ENCODE peak calls at places on chromosomes 11 and 22, in eight cellular contexts. One of them, this sample, is unnamed.

GRCh38 chr11:113305440-113306336 is 8.7 kb upstream of the TTC12 start:
- DNase-seq in thyroid gland: peak
- DNase-seq in left lung: peak
- DNase-seq in hepatocyte: peak
- DNase-seq in HCT116: peak
- DNase-seq in right lobe of liver: peak
- DNase-seq in PC-3: peak
- DNase-seq in RWPE2: no peak
- DNase-seq in this sample: peak

GRCh38 chr22:28741200-28741757 is 341 bp downstream of the CHEK2 start:
- DNase-seq in thyroid gland: no peak
- DNase-seq in left lung: no peak
- DNase-seq in hepatocyte: no peak
- DNase-seq in HCT116: no peak
- DNase-seq in right lobe of liver: no peak
- DNase-seq in PC-3: no peak
- DNase-seq in RWPE2: no peak
- DNase-seq in this sample: no peak

GRCh38 chr11:61082161-61082870 is 20.0 kb upstream of the CD5 start:
- DNase-seq in thyroid gland: no peak
- DNase-seq in left lung: no peak
- DNase-seq in hepatocyte: no peak
- DNase-seq in HCT116: no peak
- DNase-seq in right lobe of liver: no peak
- DNase-seq in PC-3: no peak
- DNase-seq in RWPE2: no peak
- DNase-seq in this sample: no peak

GRCh38 chr11:32893947-32894827 is 1.6 kb downstream of the QSER1 start:
- DNase-seq in thyroid gland: peak
- DNase-seq in left lung: no peak
- DNase-seq in hepatocyte: peak
- DNase-seq in HCT116: peak
- DNase-seq in right lobe of liver: no peak
- DNase-seq in PC-3: peak
- DNase-seq in RWPE2: no peak
- DNase-seq in this sample: peak

GRCh38 chr22:48795664-48796063 is 1032.0 kb downstream of the BRD1 start:
- DNase-seq in thyroid gland: no peak
- DNase-seq in left lung: no peak
- DNase-seq in hepatocyte: no peak
- DNase-seq in HCT116: no peak
- DNase-seq in right lobe of liver: no peak
- DNase-seq in PC-3: no peak
- DNase-seq in RWPE2: no peak
- DNase-seq in this sample: no peak

GRCh38 chr22:50031189-50032091 is 18.9 kb upstream of the IL17REL start:
- DNase-seq in thyroid gland: no peak
- DNase-seq in left lung: no peak
- DNase-seq in hepatocyte: peak
- DNase-seq in HCT116: no peak
- DNase-seq in right lobe of liver: peak
- DNase-seq in PC-3: no peak
- DNase-seq in RWPE2: no peak
- DNase-seq in this sample: no peak

GRCh38 chr22:19713650-19714319 is 518 bp upstream of the SEPTIN5 start:
- DNase-seq in thyroid gland: peak
- DNase-seq in left lung: no peak
- DNase-seq in hepatocyte: peak
- DNase-seq in HCT116: no peak
- DNase-seq in right lobe of liver: no peak
- DNase-seq in PC-3: no peak
- DNase-seq in RWPE2: no peak
- DNase-seq in this sample: no peak

GRCh38 chr22:19126874-19127273 is 4.2 kb upstream of the TSSK2 start:
- DNase-seq in thyroid gland: no peak
- DNase-seq in left lung: no peak
- DNase-seq in hepatocyte: no peak
- DNase-seq in HCT116: no peak
- DNase-seq in right lobe of liver: no peak
- DNase-seq in PC-3: no peak
- DNase-seq in RWPE2: no peak
- DNase-seq in this sample: no peak

GRCh38 chr11:44319552-44320288 is 9.8 kb upstream of the ALX4 start:
- DNase-seq in thyroid gland: no peak
- DNase-seq in left lung: no peak
- DNase-seq in hepatocyte: no peak
- DNase-seq in HCT116: no peak
- DNase-seq in right lobe of liver: no peak
- DNase-seq in PC-3: no peak
- DNase-seq in RWPE2: no peak
- DNase-seq in this sample: no peak

GRCh38 chr11:60872124-60872951 is 5.0 kb downstream of the ZP1 start:
- DNase-seq in thyroid gland: no peak
- DNase-seq in left lung: no peak
- DNase-seq in hepatocyte: no peak
- DNase-seq in HCT116: no peak
- DNase-seq in right lobe of liver: no peak
- DNase-seq in PC-3: no peak
- DNase-seq in RWPE2: no peak
- DNase-seq in this sample: peak

GRCh38 chr11:66749091-66749490 is 20.1 kb upstream of the SPTBN2 start:
- DNase-seq in thyroid gland: peak
- DNase-seq in left lung: peak
- DNase-seq in hepatocyte: no peak
- DNase-seq in HCT116: no peak
- DNase-seq in right lobe of liver: no peak
- DNase-seq in PC-3: peak
- DNase-seq in RWPE2: no peak
- DNase-seq in this sample: peak

GRCh38 chr22:29520851-29521250 is 32.7 kb downstream of the THOC5 start:
- DNase-seq in thyroid gland: no peak
- DNase-seq in left lung: no peak
- DNase-seq in hepatocyte: no peak
- DNase-seq in HCT116: no peak
- DNase-seq in right lobe of liver: no peak
- DNase-seq in PC-3: peak
- DNase-seq in RWPE2: no peak
- DNase-seq in this sample: peak

GRCh38 chr11:111837366-111837891 is 34.0 kb downstream of the ALG9 start:
- DNase-seq in thyroid gland: no peak
- DNase-seq in left lung: no peak
- DNase-seq in hepatocyte: no peak
- DNase-seq in HCT116: no peak
- DNase-seq in right lobe of liver: no peak
- DNase-seq in PC-3: no peak
- DNase-seq in RWPE2: no peak
- DNase-seq in this sample: no peak

GRCh38 chr22:45966320-45966891 is 10.6 kb downstream of the WNT7B start:
- DNase-seq in thyroid gland: no peak
- DNase-seq in left lung: no peak
- DNase-seq in hepatocyte: no peak
- DNase-seq in HCT116: no peak
- DNase-seq in right lobe of liver: no peak
- DNase-seq in PC-3: no peak
- DNase-seq in RWPE2: no peak
- DNase-seq in this sample: no peak

GRCh38 chr11:133406493-133406892 is 125.8 kb downstream of the OPCML start:
- DNase-seq in thyroid gland: no peak
- DNase-seq in left lung: no peak
- DNase-seq in hepatocyte: no peak
- DNase-seq in HCT116: no peak
- DNase-seq in right lobe of liver: no peak
- DNase-seq in PC-3: no peak
- DNase-seq in RWPE2: no peak
- DNase-seq in this sample: no peak

GRCh38 chr22:32206774-32207758 is 2.2 kb upstream of the RFPL2 start:
- DNase-seq in thyroid gland: no peak
- DNase-seq in left lung: no peak
- DNase-seq in hepatocyte: peak
- DNase-seq in HCT116: peak
- DNase-seq in right lobe of liver: peak
- DNase-seq in PC-3: peak
- DNase-seq in RWPE2: no peak
- DNase-seq in this sample: peak

GRCh38 chr11:44578279-44578678 is 12.8 kb downstream of the CD82 start:
- DNase-seq in thyroid gland: no peak
- DNase-seq in left lung: no peak
- DNase-seq in hepatocyte: no peak
- DNase-seq in HCT116: no peak
- DNase-seq in right lobe of liver: no peak
- DNase-seq in PC-3: no peak
- DNase-seq in RWPE2: no peak
- DNase-seq in this sample: no peak

GRCh38 chr11:6233984-6234313 is 487 bp downstream of the FHIP1B start:
- DNase-seq in thyroid gland: no peak
- DNase-seq in left lung: no peak
- DNase-seq in hepatocyte: no peak
- DNase-seq in HCT116: no peak
- DNase-seq in right lobe of liver: no peak
- DNase-seq in PC-3: no peak
- DNase-seq in RWPE2: no peak
- DNase-seq in this sample: no peak

DNA sequence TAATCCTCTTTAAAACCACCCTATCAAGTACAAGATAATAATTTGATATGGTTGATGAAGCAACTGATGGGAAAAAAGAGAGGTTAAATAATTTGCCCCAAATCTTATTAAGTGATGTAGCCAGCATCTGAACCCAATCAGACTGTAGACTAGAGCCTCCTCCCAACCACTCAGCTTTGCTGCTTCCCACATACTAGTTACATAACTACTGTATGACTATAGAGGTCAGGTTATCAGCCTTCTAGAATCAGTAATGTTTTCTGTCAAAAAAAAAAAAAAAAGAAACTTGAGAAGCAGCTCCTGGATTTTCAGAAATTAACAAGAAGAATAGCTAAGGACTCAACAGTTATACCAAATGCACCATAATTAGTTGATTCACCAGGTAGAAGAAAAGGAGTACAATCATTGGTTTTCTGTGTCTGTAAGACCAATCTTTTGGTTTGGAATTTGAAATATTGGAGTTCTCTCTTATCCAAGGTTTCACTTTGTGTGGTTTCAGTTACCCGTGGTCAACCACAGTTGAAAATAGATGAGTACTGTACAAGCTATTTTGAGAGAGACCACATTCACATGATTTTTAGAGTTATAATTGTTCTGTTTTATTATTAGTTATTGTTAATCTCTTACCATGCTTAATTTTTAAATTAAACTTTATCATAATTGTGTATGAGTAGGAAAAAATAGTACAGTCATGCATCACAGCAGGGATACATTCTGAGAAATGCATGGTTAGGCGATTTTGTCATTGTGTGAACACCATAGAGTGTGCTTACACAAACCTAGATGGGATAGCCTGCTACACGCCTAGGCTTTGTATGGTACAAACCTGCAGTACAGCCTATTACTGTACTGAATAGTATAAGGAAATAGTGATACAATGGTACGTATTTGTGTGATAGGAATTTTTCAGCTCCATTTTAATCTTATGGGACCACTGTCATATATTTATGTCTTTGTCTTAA is 72.2 kb downstream of the PDHX start:
- DNase-seq in thyroid gland: no peak
- DNase-seq in left lung: no peak
- DNase-seq in hepatocyte: no peak
- DNase-seq in HCT116: no peak
- DNase-seq in right lobe of liver: no peak
- DNase-seq in PC-3: no peak
- DNase-seq in RWPE2: no peak
- DNase-seq in this sample: no peak
- H3K4me3 ChIP-seq in thyroid gland: no peak
- H3K4me3 ChIP-seq in left lung: no peak
- H3K4me3 ChIP-seq in hepatocyte: no peak
- H3K4me3 ChIP-seq in HCT116: no peak
- H3K4me3 ChIP-seq in right lobe of liver: no peak
- H3K4me3 ChIP-seq in PC-3: no peak
- H3K4me3 ChIP-seq in RWPE2: no peak
- H3K4me3 ChIP-seq in this sample: no peak

GRCh38 chr11:7251836-7252682 is at the start of gene SYT9:
- DNase-seq in thyroid gland: peak
- DNase-seq in left lung: peak
- DNase-seq in hepatocyte: peak
- DNase-seq in HCT116: no peak
- DNase-seq in right lobe of liver: peak
- DNase-seq in PC-3: peak
- DNase-seq in RWPE2: peak
- DNase-seq in this sample: peak
- H3K4me3 ChIP-seq in thyroid gland: peak
- H3K4me3 ChIP-seq in left lung: peak
- H3K4me3 ChIP-seq in hepatocyte: peak
- H3K4me3 ChIP-seq in HCT116: no peak
- H3K4me3 ChIP-seq in right lobe of liver: peak
- H3K4me3 ChIP-seq in PC-3: peak
- H3K4me3 ChIP-seq in RWPE2: peak
- H3K4me3 ChIP-seq in this sample: peak

GRCh38 chr11:119726150-119726553 is 2.8 kb downstream of the NECTIN1 start:
- DNase-seq in thyroid gland: no peak
- DNase-seq in left lung: no peak
- DNase-seq in hepatocyte: no peak
- DNase-seq in HCT116: no peak
- DNase-seq in right lobe of liver: no peak
- DNase-seq in PC-3: no peak
- DNase-seq in RWPE2: no peak
- DNase-seq in this sample: no peak
- H3K4me3 ChIP-seq in thyroid gland: no peak
- H3K4me3 ChIP-seq in left lung: no peak
- H3K4me3 ChIP-seq in hepatocyte: no peak
- H3K4me3 ChIP-seq in HCT116: no peak
- H3K4me3 ChIP-seq in right lobe of liver: no peak
- H3K4me3 ChIP-seq in PC-3: no peak
- H3K4me3 ChIP-seq in RWPE2: peak
- H3K4me3 ChIP-seq in this sample: peak

GRCh38 chr11:95792700-95793099 is 2.4 kb downstream of the CEP57 start:
- DNase-seq in thyroid gland: no peak
- DNase-seq in left lung: no peak
- DNase-seq in hepatocyte: no peak
- DNase-seq in HCT116: no peak
- DNase-seq in right lobe of liver: no peak
- DNase-seq in PC-3: no peak
- DNase-seq in RWPE2: no peak
- DNase-seq in this sample: no peak

GRCh38 chr11:95793111-95793510 is 2.8 kb downstream of the CEP57 start:
- DNase-seq in thyroid gland: no peak
- DNase-seq in left lung: no peak
- DNase-seq in hepatocyte: no peak
- DNase-seq in HCT116: no peak
- DNase-seq in right lobe of liver: no peak
- DNase-seq in PC-3: no peak
- DNase-seq in RWPE2: no peak
- DNase-seq in this sample: no peak

GRCh38 chr11:95790933-95791247 is 592 bp downstream of the CEP57 start:
- DNase-seq in thyroid gland: peak
- DNase-seq in left lung: peak
- DNase-seq in hepatocyte: peak
- DNase-seq in HCT116: peak
- DNase-seq in right lobe of liver: peak
- DNase-seq in PC-3: peak
- DNase-seq in RWPE2: peak
- DNase-seq in this sample: peak

GRCh38 chr11:95791385-95792033 is 1.2 kb downstream of the CEP57 start:
- DNase-seq in thyroid gland: no peak
- DNase-seq in left lung: no peak
- DNase-seq in hepatocyte: no peak
- DNase-seq in HCT116: no peak
- DNase-seq in right lobe of liver: no peak
- DNase-seq in PC-3: no peak
- DNase-seq in RWPE2: no peak
- DNase-seq in this sample: peak

GRCh38 chr11:95792200-95792599 is 1.9 kb downstream of the CEP57 start:
- DNase-seq in thyroid gland: no peak
- DNase-seq in left lung: no peak
- DNase-seq in hepatocyte: no peak
- DNase-seq in HCT116: no peak
- DNase-seq in right lobe of liver: no peak
- DNase-seq in PC-3: no peak
- DNase-seq in RWPE2: no peak
- DNase-seq in this sample: no peak
- H3K4me3 ChIP-seq in thyroid gland: no peak
- H3K4me3 ChIP-seq in left lung: no peak
- H3K4me3 ChIP-seq in hepatocyte: peak
- H3K4me3 ChIP-seq in HCT116: no peak
- H3K4me3 ChIP-seq in right lobe of liver: peak
- H3K4me3 ChIP-seq in PC-3: peak
- H3K4me3 ChIP-seq in RWPE2: peak
- H3K4me3 ChIP-seq in this sample: no peak